ENCODE peak calls at places on chromosomes 13 and 19, in nine cellular contexts. One of them, this sample, is unnamed.

GRCh38 chr13:94020426-94020825 is 459.1 kb downstream of the DCT start:
- DNase-seq in HCT116: no peak
- DNase-seq in IMR-90: no peak
- DNase-seq in osteoblast: no peak
- DNase-seq in GM23338: no peak
- DNase-seq in H9: no peak
- DNase-seq in neuronal stem cell: no peak
- DNase-seq in OCI-LY7: no peak
- DNase-seq in A549: no peak
- DNase-seq in this sample: no peak

GRCh38 chr19:8515317-8515716 is 1.4 kb upstream of the ZNF414 start:
- DNase-seq in osteoblast: peak
- DNase-seq in IMR-90: no peak
- DNase-seq in H9: no peak
- DNase-seq in GM23338: no peak
- DNase-seq in A549: no peak
- DNase-seq in OCI-LY7: no peak
- DNase-seq in HCT116: no peak
- DNase-seq in neuronal stem cell: no peak
- DNase-seq in this sample: no peak

GRCh38 chr13:38686635-38687245 is at the start of gene FREM2:
- DNase-seq in neuronal stem cell: peak
- DNase-seq in GM23338: peak
- DNase-seq in HCT116: no peak
- DNase-seq in H9: peak
- DNase-seq in A549: peak
- DNase-seq in OCI-LY7: no peak
- DNase-seq in osteoblast: peak
- DNase-seq in IMR-90: no peak
- DNase-seq in this sample: peak

GRCh38 chr19:12772323-12772722 is 3.0 kb downstream of the HOOK2 start:
- DNase-seq in H9: no peak
- DNase-seq in GM23338: no peak
- DNase-seq in neuronal stem cell: no peak
- DNase-seq in HCT116: no peak
- DNase-seq in osteoblast: peak
- DNase-seq in OCI-LY7: no peak
- DNase-seq in A549: no peak
- DNase-seq in IMR-90: no peak
- DNase-seq in this sample: no peak

GRCh38 chr13:79581870-79582315 is 100.9 kb downstream of the NDFIP2 start:
- DNase-seq in IMR-90: peak
- DNase-seq in HCT116: peak
- DNase-seq in H9: peak
- DNase-seq in osteoblast: no peak
- DNase-seq in neuronal stem cell: no peak
- DNase-seq in A549: no peak
- DNase-seq in GM23338: no peak
- DNase-seq in OCI-LY7: no peak
- DNase-seq in this sample: no peak

GRCh38 chr19:56084835-56085536 is 36.1 kb downstream of the ZNF787 start:
- DNase-seq in osteoblast: peak
- DNase-seq in GM23338: no peak
- DNase-seq in HCT116: no peak
- DNase-seq in IMR-90: no peak
- DNase-seq in H9: no peak
- DNase-seq in OCI-LY7: no peak
- DNase-seq in neuronal stem cell: no peak
- DNase-seq in A549: no peak
- DNase-seq in this sample: no peak

GRCh38 chr13:49098198-49098597 is 121.9 kb upstream of the MLNR start:
- DNase-seq in osteoblast: no peak
- DNase-seq in HCT116: peak
- DNase-seq in A549: peak
- DNase-seq in GM23338: no peak
- DNase-seq in IMR-90: peak
- DNase-seq in neuronal stem cell: no peak
- DNase-seq in OCI-LY7: no peak
- DNase-seq in H9: no peak
- DNase-seq in this sample: peak

GRCh38 chr19:13978306-13978705 is 26.0 kb downstream of the DCAF15 start:
- DNase-seq in neuronal stem cell: peak
- DNase-seq in OCI-LY7: peak
- DNase-seq in A549: no peak
- DNase-seq in GM23338: peak
- DNase-seq in osteoblast: no peak
- DNase-seq in H9: peak
- DNase-seq in IMR-90: no peak
- DNase-seq in HCT116: no peak
- DNase-seq in this sample: no peak

GRCh38 chr19:45439569-45440258 is 16.0 kb upstream of the ERCC1 start:
- DNase-seq in neuronal stem cell: no peak
- DNase-seq in osteoblast: peak
- DNase-seq in H9: peak
- DNase-seq in IMR-90: peak
- DNase-seq in A549: peak
- DNase-seq in OCI-LY7: peak
- DNase-seq in HCT116: no peak
- DNase-seq in GM23338: peak
- DNase-seq in this sample: peak

GRCh38 chr19:35348909-35349611 is 1.4 kb downstream of the FFAR1 start:
- DNase-seq in osteoblast: peak
- DNase-seq in A549: no peak
- DNase-seq in OCI-LY7: peak
- DNase-seq in IMR-90: no peak
- DNase-seq in HCT116: no peak
- DNase-seq in neuronal stem cell: no peak
- DNase-seq in GM23338: peak
- DNase-seq in H9: peak
- DNase-seq in this sample: no peak

GRCh38 chr13:19581675-19582074 is 20.3 kb upstream of the TPTE2 start:
- DNase-seq in osteoblast: no peak
- DNase-seq in H9: no peak
- DNase-seq in IMR-90: no peak
- DNase-seq in neuronal stem cell: no peak
- DNase-seq in OCI-LY7: no peak
- DNase-seq in HCT116: no peak
- DNase-seq in GM23338: no peak
- DNase-seq in A549: no peak
- DNase-seq in this sample: peak
- H3K4me2 ChIP-seq in osteoblast: no peak
- H3K4me2 ChIP-seq in H9: no peak
- H3K4me2 ChIP-seq in IMR-90: no peak
- H3K4me2 ChIP-seq in neuronal stem cell: no peak
- H3K4me2 ChIP-seq in OCI-LY7: no peak
- H3K4me2 ChIP-seq in HCT116: no peak
- H3K4me2 ChIP-seq in GM23338: no peak
- H3K4me2 ChIP-seq in A549: no peak
- H3K4me2 ChIP-seq in this sample: no peak

DNA sequence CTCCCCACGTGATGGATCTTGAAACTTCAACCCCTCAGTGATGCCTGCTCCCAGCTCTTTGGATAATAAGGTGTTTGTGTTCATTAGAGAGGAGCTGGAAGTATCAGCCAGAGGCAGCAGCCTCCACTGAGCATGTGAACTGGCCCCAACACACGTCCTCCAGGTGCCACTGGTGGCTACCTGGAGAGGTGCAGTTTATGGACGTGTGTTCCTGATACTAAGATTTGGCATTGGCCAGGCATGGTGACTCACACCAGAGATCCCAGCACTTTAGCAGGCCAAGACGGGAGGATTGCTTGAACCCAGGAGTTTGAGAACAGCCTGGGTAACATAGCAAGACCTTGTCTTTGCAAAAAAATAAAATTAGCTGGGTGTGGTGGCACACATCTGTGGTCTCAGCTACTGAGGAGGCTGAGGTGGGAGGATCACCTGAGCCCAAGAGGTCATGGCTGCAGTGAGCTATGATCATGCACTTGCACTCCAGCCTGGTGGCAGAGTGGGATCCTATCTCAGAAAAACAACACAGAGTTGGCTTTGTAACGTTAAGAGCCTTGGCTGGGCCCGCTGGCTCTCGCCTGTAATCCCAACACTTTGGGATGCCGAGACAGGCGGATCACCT is 34.4 kb downstream of the SLC25A42 start:
- DNase-seq in OCI-LY7: no peak
- DNase-seq in A549: no peak
- DNase-seq in neuronal stem cell: no peak
- DNase-seq in HCT116: peak
- DNase-seq in H9: no peak
- DNase-seq in osteoblast: peak
- DNase-seq in GM23338: no peak
- DNase-seq in IMR-90: no peak
- DNase-seq in this sample: peak
- H3K4me2 ChIP-seq in OCI-LY7: no peak
- H3K4me2 ChIP-seq in A549: no peak
- H3K4me2 ChIP-seq in neuronal stem cell: no peak
- H3K4me2 ChIP-seq in HCT116: peak
- H3K4me2 ChIP-seq in H9: no peak
- H3K4me2 ChIP-seq in osteoblast: no peak
- H3K4me2 ChIP-seq in GM23338: no peak
- H3K4me2 ChIP-seq in IMR-90: no peak
- H3K4me2 ChIP-seq in this sample: no peak

DNA sequence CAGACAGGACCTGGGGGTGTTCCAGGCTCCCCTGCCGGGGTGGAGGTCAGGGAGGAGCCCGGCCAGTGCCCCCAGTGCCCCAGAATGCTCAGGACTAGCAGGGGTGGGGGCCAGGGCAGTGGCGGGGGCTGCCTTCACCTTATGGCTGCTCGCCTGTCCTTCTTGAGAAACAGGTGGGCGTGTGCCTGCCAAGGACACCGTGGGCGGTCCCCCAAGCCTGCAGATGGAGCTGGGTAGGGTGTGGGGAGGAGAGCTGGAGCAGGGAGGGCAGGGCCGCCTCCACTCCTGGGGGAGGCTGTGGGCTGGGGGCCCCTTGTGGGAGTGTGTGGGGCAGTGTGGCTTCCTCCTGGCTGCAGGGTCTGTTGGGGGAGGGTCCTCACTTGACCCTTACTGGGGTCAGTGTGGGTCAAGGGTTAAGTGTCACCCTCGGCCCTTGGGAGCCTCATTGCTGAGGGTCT is 160.0 kb downstream of the KDM4B start:
- DNase-seq in OCI-LY7: no peak
- DNase-seq in IMR-90: no peak
- DNase-seq in neuronal stem cell: no peak
- DNase-seq in A549: no peak
- DNase-seq in H9: no peak
- DNase-seq in HCT116: no peak
- DNase-seq in GM23338: no peak
- DNase-seq in osteoblast: no peak
- DNase-seq in this sample: no peak
- H3K4me2 ChIP-seq in OCI-LY7: no peak
- H3K4me2 ChIP-seq in IMR-90: no peak
- H3K4me2 ChIP-seq in neuronal stem cell: no peak
- H3K4me2 ChIP-seq in A549: no peak
- H3K4me2 ChIP-seq in H9: no peak
- H3K4me2 ChIP-seq in HCT116: no peak
- H3K4me2 ChIP-seq in GM23338: no peak
- H3K4me2 ChIP-seq in osteoblast: no peak
- H3K4me2 ChIP-seq in this sample: no peak

GRCh38 chr13:82358284-82358683 is 1524.0 kb downstream of the SLITRK1 start:
- DNase-seq in IMR-90: no peak
- DNase-seq in neuronal stem cell: no peak
- DNase-seq in A549: no peak
- DNase-seq in OCI-LY7: no peak
- DNase-seq in HCT116: no peak
- DNase-seq in GM23338: no peak
- DNase-seq in H9: no peak
- DNase-seq in osteoblast: no peak
- DNase-seq in this sample: no peak
- H3K4me2 ChIP-seq in IMR-90: no peak
- H3K4me2 ChIP-seq in neuronal stem cell: no peak
- H3K4me2 ChIP-seq in A549: no peak
- H3K4me2 ChIP-seq in OCI-LY7: no peak
- H3K4me2 ChIP-seq in HCT116: no peak
- H3K4me2 ChIP-seq in GM23338: no peak
- H3K4me2 ChIP-seq in H9: no peak
- H3K4me2 ChIP-seq in osteoblast: no peak
- H3K4me2 ChIP-seq in this sample: no peak

DNA sequence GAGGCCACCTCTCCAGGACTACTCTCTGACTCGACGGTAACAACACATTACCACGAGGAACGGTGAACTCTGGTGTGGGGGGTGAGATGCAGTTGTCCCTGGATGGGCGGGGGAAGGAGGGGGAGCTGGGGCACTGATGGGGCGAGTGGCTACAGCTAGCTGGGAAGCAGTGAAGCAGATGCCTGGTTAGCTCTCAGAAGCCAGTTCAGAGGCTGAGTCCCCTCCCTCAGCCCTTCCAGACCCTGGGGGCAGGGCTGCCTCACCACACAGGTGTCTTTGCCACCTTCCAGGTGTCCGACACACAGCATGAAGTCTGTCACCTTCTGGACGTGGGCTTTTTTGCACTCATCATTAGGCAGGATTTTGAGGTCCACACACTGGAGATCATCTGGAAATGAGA is 4.0 kb downstream of the KLK1 start:
- DNase-seq in H9: no peak
- DNase-seq in GM23338: no peak
- DNase-seq in neuronal stem cell: no peak
- DNase-seq in OCI-LY7: no peak
- DNase-seq in IMR-90: no peak
- DNase-seq in osteoblast: peak
- DNase-seq in A549: no peak
- DNase-seq in HCT116: no peak
- DNase-seq in this sample: no peak
- H3K4me2 ChIP-seq in H9: peak
- H3K4me2 ChIP-seq in GM23338: peak
- H3K4me2 ChIP-seq in neuronal stem cell: no peak
- H3K4me2 ChIP-seq in OCI-LY7: peak
- H3K4me2 ChIP-seq in IMR-90: no peak
- H3K4me2 ChIP-seq in osteoblast: no peak
- H3K4me2 ChIP-seq in A549: no peak
- H3K4me2 ChIP-seq in HCT116: no peak
- H3K4me2 ChIP-seq in this sample: no peak

GRCh38 chr13:80988752-80989151 is 647.8 kb upstream of the SPRY2 start:
- DNase-seq in H9: no peak
- DNase-seq in HCT116: no peak
- DNase-seq in neuronal stem cell: peak
- DNase-seq in osteoblast: no peak
- DNase-seq in IMR-90: no peak
- DNase-seq in GM23338: no peak
- DNase-seq in A549: no peak
- DNase-seq in OCI-LY7: no peak
- DNase-seq in this sample: no peak

GRCh38 chr13:80989770-80990169 is 648.8 kb upstream of the SPRY2 start:
- DNase-seq in neuronal stem cell: no peak
- DNase-seq in HCT116: no peak
- DNase-seq in IMR-90: no peak
- DNase-seq in OCI-LY7: no peak
- DNase-seq in H9: no peak
- DNase-seq in GM23338: no peak
- DNase-seq in A549: no peak
- DNase-seq in osteoblast: no peak
- DNase-seq in this sample: no peak

DNA sequence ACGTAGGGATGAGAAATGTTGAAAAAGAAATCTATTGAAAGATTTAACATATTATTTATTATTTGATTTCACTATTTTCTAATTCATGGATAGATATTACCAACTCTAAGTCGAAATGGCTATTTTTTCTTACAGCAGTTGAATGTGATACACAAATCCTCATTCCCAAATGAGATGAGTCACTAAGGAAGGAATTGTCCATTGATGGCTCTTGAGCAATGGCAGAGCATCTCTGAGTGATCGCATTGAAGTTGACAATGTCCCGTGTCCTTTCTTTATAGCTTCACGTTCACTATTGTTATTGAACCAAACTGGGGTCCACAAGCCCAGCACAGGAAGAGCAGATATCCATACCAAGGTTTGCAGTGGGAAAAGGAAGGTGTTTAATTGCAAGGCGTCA is 648.3 kb upstream of the SPRY2 start:
- DNase-seq in neuronal stem cell: no peak
- DNase-seq in A549: no peak
- DNase-seq in osteoblast: no peak
- DNase-seq in H9: no peak
- DNase-seq in GM23338: no peak
- DNase-seq in IMR-90: no peak
- DNase-seq in HCT116: no peak
- DNase-seq in OCI-LY7: no peak
- DNase-seq in this sample: no peak
- H3K4me2 ChIP-seq in neuronal stem cell: no peak
- H3K4me2 ChIP-seq in A549: no peak
- H3K4me2 ChIP-seq in osteoblast: no peak
- H3K4me2 ChIP-seq in H9: no peak
- H3K4me2 ChIP-seq in GM23338: no peak
- H3K4me2 ChIP-seq in IMR-90: no peak
- H3K4me2 ChIP-seq in HCT116: no peak
- H3K4me2 ChIP-seq in OCI-LY7: no peak
- H3K4me2 ChIP-seq in this sample: no peak

This sample was measured in trophoblast cell.